ENCODE peak calls at places on chromosomes 16 and 17, in seven cellular contexts. U is neural progenitor cell, O is hepatocyte, Z is GM23248, G is PC-3, V is HCT116, N is GM23338. J is an unnamed sample.

GRCh38 chr17:34542700-34543336 is 36.6 kb upstream of the TMEM132E start:
- DNase-seq in U (peak), O (peak), Z (peak), G (peak), V (no peak), N (peak), J (no peak)

GRCh38 chr16:1890701-1891035 is 18.7 kb upstream of the MEIOB start:
- DNase-seq in U (no peak), O (no peak), Z (no peak), G (no peak), V (no peak), N (no peak), J (no peak)

GRCh38 chr16:78786635-78787034 is 687.2 kb downstream of the WWOX start:
- DNase-seq in U (no peak), O (no peak), Z (no peak), G (no peak), V (no peak), N (no peak), J (no peak)

GRCh38 chr16:77191259-77191969 is 424 bp downstream of the MON1B start:
- DNase-seq in U (peak), O (peak), Z (no peak), G (no peak), V (no peak), N (no peak), J (peak)

GRCh38 chr17:44218344-44219125 is 940 bp downstream of the UBTF start:
- DNase-seq in U (peak), O (peak), Z (peak), G (peak), V (peak), N (peak), J (peak)

GRCh38 chr17:82297280-82297803 is 20.1 kb downstream of the CD7 start:
- DNase-seq in U (no peak), O (peak), Z (peak), G (peak), V (no peak), N (no peak), J (peak)

GRCh38 chr17:63094636-63095035 is 128.6 kb downstream of the TANC2 start:
- DNase-seq in U (no peak), O (no peak), Z (no peak), G (no peak), V (no peak), N (no peak), J (no peak)

GRCh38 chr17:36936455-36936934 is 780 bp upstream of the LHX1 start:
- DNase-seq in U (peak), O (no peak), Z (no peak), G (no peak), V (no peak), N (peak), J (no peak)

GRCh38 chr17:81342062-81342699 is 47.1 kb upstream of the SLC38A10 start:
- DNase-seq in U (no peak), O (peak), Z (peak), G (peak), V (no peak), N (no peak), J (no peak)

GRCh38 chr17:41631025-41631889 is 6.9 kb upstream of the KRT17 start:
- DNase-seq in U (no peak), O (no peak), Z (no peak), G (no peak), V (no peak), N (no peak), J (no peak)

GRCh38 chr16:28264656-28265055 is 27.7 kb upstream of the SBK1 start:
- DNase-seq in U (no peak), O (peak), Z (peak), G (no peak), V (no peak), N (no peak), J (no peak)

GRCh38 chr17:56861899-56862298 is 27.9 kb downstream of the DGKE start:
- DNase-seq in U (no peak), O (no peak), Z (no peak), G (no peak), V (no peak), N (no peak), J (no peak)

GRCh38 chr16:48623304-48624016 is 13.5 kb upstream of the N4BP1 start:
- DNase-seq in U (peak), O (peak), Z (peak), G (peak), V (peak), N (peak), J (peak)

GRCh38 chr17:78899361-78900260 is 3.4 kb downstream of the CEP295NL start:
- DNase-seq in U (peak), O (peak), Z (peak), G (no peak), V (no peak), N (peak), J (no peak)

GRCh38 chr16:2429771-2430663 is 770 bp downstream of the CCNF start:
- DNase-seq in U (peak), O (peak), Z (peak), G (peak), V (no peak), N (peak), J (peak)

GRCh38 chr17:17179371-17179827 is 26.7 kb downstream of the PLD6 start:
- DNase-seq in U (no peak), O (no peak), Z (no peak), G (no peak), V (no peak), N (no peak), J (no peak)
- H3K27ac ChIP-seq in U (no peak), O (no peak), Z (no peak), G (no peak), V (no peak), N (no peak), J (no peak)

DNA sequence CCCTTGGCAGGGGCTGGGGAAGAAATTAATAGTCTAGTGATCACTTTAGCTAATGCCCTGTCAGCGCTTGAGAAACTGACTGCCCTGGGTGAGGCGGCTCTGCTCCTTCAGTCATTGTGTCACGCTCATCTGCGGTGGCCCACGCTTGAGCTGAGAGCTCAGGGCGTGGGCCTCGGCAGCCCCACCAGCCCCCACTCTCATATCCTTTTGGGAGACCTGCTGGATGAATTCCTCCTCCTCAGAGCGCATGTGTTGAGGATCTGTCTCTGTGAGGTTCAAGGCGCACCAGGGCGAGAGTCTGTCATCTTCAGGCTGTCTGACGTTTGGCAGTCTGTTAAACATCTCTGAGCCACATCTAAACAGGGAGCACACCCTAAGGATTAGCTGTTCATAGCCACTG is 230.1 kb upstream of the CIBAR2 start:
- DNase-seq in U (no peak), O (no peak), Z (no peak), G (no peak), V (no peak), N (no peak), J (no peak)
- TF ChIP-seq EZH2phosphoT487 in U (no peak), O (no peak), Z (no peak), G (no peak), V (no peak), N (no peak), J (no peak)

GRCh38 chr17:17722906-17723353 is 41.7 kb downstream of the RAI1 start:
- DNase-seq in U (no peak), O (no peak), Z (no peak), G (no peak), V (no peak), N (no peak), J (no peak)
- TF ChIP-seq EZH2 in U (peak), O (no peak), Z (no peak), G (no peak), V (no peak), N (peak), J (no peak)

GRCh38 chr17:28532063-28532960 is 20.1 kb downstream of the UNC119 start:
- DNase-seq in U (no peak), O (no peak), Z (peak), G (no peak), V (no peak), N (no peak), J (no peak)
- H3K27ac ChIP-seq in U (no peak), O (no peak), Z (no peak), G (no peak), V (no peak), N (no peak), J (no peak)

DNA sequence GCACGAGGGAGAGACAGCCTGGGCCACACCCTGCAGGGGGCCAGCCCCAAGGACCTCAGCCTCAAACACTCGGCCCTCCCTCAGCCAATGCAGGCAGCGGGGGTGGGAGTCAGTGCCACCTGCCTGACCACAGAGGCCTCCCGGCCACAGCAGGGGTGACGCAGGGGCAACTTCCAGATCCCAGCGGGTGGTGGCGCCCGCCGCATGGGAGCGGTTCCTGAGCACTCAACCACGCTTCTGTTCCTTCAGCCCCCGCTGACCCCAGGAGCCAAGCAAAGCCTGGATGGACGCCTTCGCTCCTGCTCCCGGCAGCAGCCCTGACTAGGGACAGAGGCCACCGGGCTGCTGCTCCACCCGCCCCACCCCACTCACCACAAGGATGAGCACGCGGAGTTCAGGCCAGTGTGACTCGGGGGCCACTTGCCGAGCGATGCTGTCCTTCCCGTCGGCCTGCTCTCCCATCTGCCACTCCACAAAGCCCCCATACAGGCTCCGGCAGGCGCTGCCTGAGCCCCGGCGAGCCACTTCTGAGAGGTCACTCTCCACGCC is 5.0 kb upstream of the CYBA start:
- DNase-seq in U (no peak), O (no peak), Z (no peak), G (no peak), V (no peak), N (no peak), J (no peak)
- TF ChIP-seq EZH2phosphoT487 in U (no peak), O (no peak), Z (no peak), G (no peak), V (no peak), N (no peak), J (no peak)

DNA sequence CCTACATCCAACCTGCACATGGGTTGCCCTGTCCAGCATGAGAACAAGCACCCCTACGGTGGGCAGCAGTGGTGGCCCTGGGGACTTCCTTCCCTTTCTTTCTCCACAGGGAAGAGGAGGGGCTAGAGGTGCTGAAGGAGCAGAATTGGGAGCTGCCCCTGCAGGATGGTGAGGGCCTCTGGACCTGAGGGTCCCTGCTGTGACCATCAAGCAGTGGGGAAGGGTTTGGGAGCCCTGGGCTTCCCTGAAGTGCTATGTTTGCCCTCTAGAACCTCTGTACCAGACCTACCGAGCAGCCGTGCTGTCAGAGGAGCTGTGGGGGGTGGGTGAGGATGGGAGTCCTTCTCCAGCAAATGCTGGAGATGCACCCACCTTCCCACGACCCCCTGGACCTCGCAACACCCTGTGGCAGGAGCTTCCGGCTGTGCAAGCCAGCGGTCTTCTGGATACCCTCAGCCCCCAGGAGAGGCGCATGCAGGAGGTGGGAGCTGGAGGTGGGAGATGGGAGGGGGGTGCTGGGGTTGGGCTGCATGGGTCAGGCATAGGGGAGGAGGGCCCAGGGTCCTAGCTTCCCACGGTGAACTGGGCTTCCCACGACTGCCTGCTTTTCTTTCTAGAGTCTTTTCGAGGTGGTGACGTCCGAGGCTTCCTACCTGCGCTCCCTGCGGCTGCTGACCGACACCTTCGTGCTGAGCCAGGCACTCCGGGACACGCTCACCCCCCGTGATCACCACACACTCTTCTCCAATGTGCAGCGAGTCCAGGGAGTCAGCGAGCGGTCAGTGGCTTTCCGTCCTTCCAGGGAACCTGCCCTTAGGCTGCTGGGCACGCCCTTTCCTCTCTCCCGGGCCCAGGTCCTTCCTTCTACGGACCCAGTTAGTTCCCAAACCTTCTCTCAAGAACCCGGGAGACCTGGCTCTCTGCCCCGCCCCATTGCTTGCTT is 5.0 kb downstream of the ARHGEF15 start:
- DNase-seq in U (peak), O (peak), Z (peak), G (no peak), V (no peak), N (peak), J (no peak)
- TF ChIP-seq EZH2 in U (no peak), O (no peak), Z (peak), G (no peak), V (no peak), N (no peak), J (no peak)

DNA sequence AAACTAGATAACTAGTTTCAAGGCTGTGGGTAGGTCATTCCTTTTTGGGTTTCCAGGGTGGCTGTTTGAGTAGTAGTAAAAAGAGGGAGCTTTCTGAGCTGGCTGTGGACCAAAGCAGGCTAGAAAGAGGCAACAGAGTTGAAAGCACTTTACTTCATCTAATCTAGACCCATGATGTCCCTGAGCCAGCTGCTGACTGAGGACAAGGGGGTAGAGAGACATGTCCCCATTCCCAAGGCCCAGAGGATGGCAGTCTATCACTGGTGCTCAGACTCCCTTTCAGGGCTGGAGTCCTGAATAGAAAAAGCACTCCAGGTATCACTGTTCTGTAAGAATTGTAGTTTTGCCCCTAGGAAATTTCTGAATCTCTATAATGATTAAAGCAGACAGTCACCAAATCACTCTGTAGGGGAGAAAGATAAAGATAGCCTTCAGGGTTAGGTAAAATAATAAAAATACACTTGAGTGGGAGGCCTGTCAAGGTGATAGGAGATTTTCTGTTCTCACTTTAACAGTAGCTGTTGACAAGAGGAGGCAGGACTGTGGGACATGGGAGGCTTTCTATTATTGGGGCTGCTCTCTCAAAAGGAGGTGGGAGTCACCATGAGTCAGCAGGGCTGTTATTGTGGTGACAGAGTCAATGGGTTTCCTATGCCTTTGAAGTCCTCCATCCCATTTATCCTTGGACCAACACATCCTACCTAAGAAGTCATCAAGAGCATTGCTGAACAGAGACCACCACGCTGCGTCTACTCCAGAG is 190.2 kb upstream of the MPHOSPH6 start:
- DNase-seq in U (no peak), O (no peak), Z (no peak), G (no peak), V (no peak), N (no peak), J (no peak)
- H3K27ac ChIP-seq in U (no peak), O (no peak), Z (no peak), G (no peak), V (no peak), N (no peak), J (no peak)

DNA sequence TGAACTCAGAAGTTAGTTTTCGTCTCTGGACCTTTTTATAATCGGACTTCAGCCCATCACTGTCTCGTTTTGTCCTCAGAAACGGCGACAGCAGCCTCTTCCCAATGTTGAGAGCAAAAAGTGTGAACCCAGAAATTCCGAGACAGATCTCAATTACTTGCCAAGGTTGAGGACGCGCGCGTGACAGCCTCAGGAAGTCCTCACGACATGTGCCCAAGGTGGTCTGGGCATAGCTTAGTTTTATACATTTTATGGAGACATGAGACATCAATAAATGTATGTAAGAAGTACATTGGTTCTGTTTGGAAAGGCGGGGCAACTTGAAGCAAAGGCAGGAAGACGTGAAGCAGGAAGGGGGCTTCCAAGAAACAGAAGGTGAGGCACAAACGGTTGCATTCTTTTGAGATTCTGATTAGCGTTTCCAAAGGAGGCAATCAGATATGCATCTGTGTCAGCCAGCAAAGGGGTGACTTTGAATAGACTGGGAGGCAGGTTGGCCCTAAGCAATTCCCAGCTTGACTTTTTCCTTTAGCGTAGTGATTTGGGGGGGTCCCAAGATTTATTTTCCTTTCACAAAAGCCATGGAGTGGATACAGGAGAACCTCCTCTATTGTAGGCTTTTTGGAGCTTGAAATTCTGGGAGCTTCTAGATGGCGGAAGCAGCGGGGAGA is 583 bp upstream of the ZNF747 start:
- DNase-seq in U (peak), O (no peak), Z (peak), G (peak), V (no peak), N (peak), J (no peak)
- TF ChIP-seq EZH2phosphoT487 in U (no peak), O (no peak), Z (no peak), G (no peak), V (no peak), N (no peak), J (no peak)